ENCODE peak calls at places on chromosomes 4 and X, in five cellular contexts. W is neuronal stem cell, O is mesenchymal stem cell, M is H9, R is H1. Q is an unnamed sample.

GRCh38 chrX:140505421-140506337 is 810 bp upstream of the SOX3 start:
- DNase-seq in W (no peak), O (no peak), M (peak; percentile 47), R (no peak), Q (no peak)

GRCh38 chr4:123667496-123667895 is 270.9 kb downstream of the SPRY1 start:
- DNase-seq in W (no peak), O (no peak), M (no peak), R (no peak), Q (peak; percentile 73)

GRCh38 chr4:48184891-48185290 is 50.8 kb upstream of the TXK start:
- DNase-seq in W (no peak), O (no peak), M (no peak), R (no peak), Q (no peak)

GRCh38 chr4:176838611-176839411 is 46.1 kb upstream of the VEGFC start:
- DNase-seq in W (no peak), O (peak; percentile 87), M (no peak), R (no peak), Q (no peak)

GRCh38 chrX:119655125-119655524 is 37.8 kb downstream of the SEPTIN6 start:
- DNase-seq in W (no peak), O (peak; percentile 96), M (no peak), R (no peak), Q (peak; percentile 19)

GRCh38 chrX:37825225-37825842 is 22.0 kb downstream of the DYNLT3 start:
- DNase-seq in W (peak; percentile 6), O (peak; percentile 37), M (peak; percentile 25), R (no peak), Q (peak; percentile 16)

GRCh38 chr4:161438096-161438495 is 725.7 kb downstream of the FSTL5 start:
- DNase-seq in W (no peak), O (no peak), M (no peak), R (no peak), Q (no peak)

GRCh38 chr4:123323998-123324397 is 72.6 kb upstream of the SPRY1 start:
- DNase-seq in W (no peak), O (no peak), M (no peak), R (no peak), Q (no peak)

GRCh38 chrX:119417842-119418241 is 18.7 kb downstream of the SLC25A43 start:
- DNase-seq in W (peak; percentile 5), O (no peak), M (no peak), R (no peak), Q (no peak)

GRCh38 chr4:182370491-182370890 is 127.3 kb downstream of the TENM3 start:
- DNase-seq in W (no peak), O (no peak), M (no peak), R (no peak), Q (no peak)

GRCh38 chr4:125689839-125690238 is 375.1 kb downstream of the FAT4 start:
- DNase-seq in W (no peak), O (no peak), M (no peak), R (no peak), Q (no peak)

GRCh38 chrX:155112171-155112570 is 40.9 kb downstream of the BRCC3 start:
- DNase-seq in W (no peak), O (no peak), M (no peak), R (no peak), Q (no peak)

GRCh38 chr4:13990596-13991589 is 363.4 kb upstream of the BOD1L1 start:
- DNase-seq in W (no peak), O (peak; percentile 45), M (no peak), R (no peak), Q (no peak)

GRCh38 chr4:107213410-107213809 is 177.3 kb upstream of the DKK2 start:
- DNase-seq in W (no peak), O (no peak), M (no peak), R (no peak), Q (no peak)

GRCh38 chr4:148116264-148116663 is 325.9 kb downstream of the NR3C2 start:
- DNase-seq in W (no peak), O (no peak), M (no peak), R (no peak), Q (no peak)

GRCh38 chr4:95593992-95594391 is 45.2 kb upstream of the UNC5C start:
- DNase-seq in W (no peak), O (no peak), M (no peak), R (no peak), Q (no peak)

GRCh38 chr4:6541789-6542188 is 33.2 kb upstream of the MAN2B2 start:
- DNase-seq in W (no peak), O (no peak), M (no peak), R (no peak), Q (no peak)

GRCh38 chrX:20397587-20397986 is 130.9 kb upstream of the RPS6KA3 start:
- DNase-seq in W (peak; percentile 1), O (no peak), M (no peak), R (no peak), Q (no peak)
- H2BK12ac ChIP-seq in W (no peak overlapping the region), O (no peak overlapping the region), M (no peak overlapping the region), R (no peak overlapping the region), Q (no peak overlapping the region)

GRCh38 chr4:26589699-26590098 is 5.8 kb downstream of the TBC1D19 start:
- DNase-seq in W (no peak), O (no peak), M (no peak), R (no peak), Q (no peak)
- H3K27ac ChIP-seq in W (no peak overlapping the region), O (peak overlapping the region; percentile 75), M (no peak overlapping the region), R (no peak overlapping the region), Q (no peak overlapping the region)

DNA sequence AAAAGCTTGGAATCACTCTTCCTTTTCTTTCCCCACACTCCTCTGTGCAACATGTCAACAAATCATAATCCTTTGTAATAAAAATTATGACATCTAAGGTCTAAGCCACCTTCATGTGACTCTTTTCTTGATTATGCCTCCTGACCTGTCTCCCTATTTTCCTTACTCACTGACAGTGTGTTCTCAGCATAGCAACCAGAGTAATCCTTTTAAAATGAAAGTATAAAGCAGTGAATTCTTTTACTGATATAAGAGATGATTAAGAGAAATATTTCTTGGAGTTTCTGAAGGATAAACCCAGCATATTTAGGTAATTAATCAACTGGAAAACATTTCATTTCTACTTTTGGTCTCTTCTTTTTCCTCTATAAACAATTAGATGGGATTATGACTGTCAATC is 44.7 kb downstream of the USO1 start:
- DNase-seq in W (no peak), O (peak; percentile 36), M (no peak), R (no peak), Q (no peak)
- H3K18ac ChIP-seq in W (no peak overlapping the region), O (no peak overlapping the region), M (no peak overlapping the region), R (no peak overlapping the region), Q (no peak overlapping the region)

DNA sequence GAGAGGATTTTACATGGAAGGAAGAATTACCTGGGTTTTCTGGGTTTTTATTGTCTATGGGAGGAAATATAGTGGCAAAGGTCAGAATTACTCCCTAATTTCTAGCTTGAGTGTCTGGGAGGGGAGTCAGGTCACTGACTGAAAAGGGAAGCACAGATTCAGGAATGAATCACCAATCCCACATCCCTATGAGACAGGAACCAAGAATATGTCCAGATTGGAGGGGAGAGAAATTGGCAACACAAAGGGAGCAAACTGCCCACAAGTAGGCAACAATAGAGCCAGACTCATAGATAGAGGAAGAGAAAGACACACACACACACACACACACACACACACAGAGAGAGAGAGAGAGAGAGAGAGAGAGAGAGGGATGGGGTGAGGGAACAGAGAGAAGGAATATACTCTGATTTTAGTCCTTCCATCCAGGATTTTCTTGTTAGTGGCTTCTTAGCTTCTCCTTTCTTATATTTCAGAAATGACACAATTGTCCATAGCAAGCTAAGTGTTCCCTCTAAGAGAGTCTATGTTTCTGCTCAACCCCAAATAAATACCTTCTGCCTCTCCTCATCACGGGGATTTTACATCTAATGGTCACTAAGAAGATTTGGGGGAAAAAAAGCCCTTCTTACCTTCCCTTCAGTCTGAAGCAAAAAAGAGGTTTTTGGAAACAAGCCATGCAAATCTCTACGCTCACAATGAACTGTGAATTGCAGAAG is 12.0 kb downstream of the P2RY10 start:
- DNase-seq in W (no peak), O (no peak), M (no peak), R (no peak), Q (no peak)
- H2BK12ac ChIP-seq in W (no peak overlapping the region), O (no peak overlapping the region), M (no peak overlapping the region), R (no peak overlapping the region), Q (no peak overlapping the region)

DNA sequence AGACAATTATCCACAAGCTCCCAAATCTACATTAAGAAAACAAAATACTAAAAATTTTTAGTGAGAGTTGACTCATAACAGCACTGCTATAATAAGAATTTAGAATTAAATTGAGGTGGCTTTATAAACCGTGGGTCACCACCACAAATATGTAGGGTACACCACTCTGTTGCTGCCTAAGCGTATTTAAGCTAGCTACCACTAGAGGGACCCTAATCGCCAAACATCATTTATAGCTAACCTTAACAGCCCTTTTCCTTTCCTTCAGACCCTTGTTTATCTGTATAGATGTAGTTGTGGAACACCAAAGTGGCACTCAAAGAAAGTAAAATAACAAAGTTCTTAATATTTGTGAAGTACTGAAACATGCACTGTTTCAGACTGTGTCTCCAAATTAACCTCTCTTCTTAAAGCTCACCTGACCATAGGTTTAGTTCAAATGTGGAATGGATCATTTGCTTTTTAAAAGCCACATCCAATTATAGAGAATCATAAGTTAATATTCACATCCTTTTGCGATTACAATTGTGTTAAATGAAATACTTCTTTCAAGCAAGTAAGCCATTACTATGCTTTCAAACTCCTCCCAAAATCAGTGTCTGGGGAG is 95.5 kb upstream of the PTPN13 start:
- DNase-seq in W (no peak), O (peak; percentile 65), M (no peak), R (no peak), Q (peak; percentile 67)
- H3K27ac ChIP-seq in W (no peak overlapping the region), O (no peak overlapping the region), M (no peak overlapping the region), R (no peak overlapping the region), Q (no peak overlapping the region)

GRCh38 chr4:183400035-183400434 is 44.4 kb upstream of the CDKN2AIP start:
- DNase-seq in W (no peak), O (no peak), M (no peak), R (no peak), Q (no peak)

GRCh38 chr4:183399616-183400015 is 44.8 kb upstream of the CDKN2AIP start:
- DNase-seq in W (no peak), O (no peak), M (no peak), R (no peak), Q (no peak)

GRCh38 chr4:183397741-183398297 is 46.6 kb upstream of the CDKN2AIP start:
- DNase-seq in W (no peak), O (no peak), M (no peak), R (no peak), Q (no peak)

GRCh38 chr4:183399166-183399565 is 45.3 kb upstream of the CDKN2AIP start:
- DNase-seq in W (no peak), O (no peak), M (no peak), R (no peak), Q (no peak)

DNA sequence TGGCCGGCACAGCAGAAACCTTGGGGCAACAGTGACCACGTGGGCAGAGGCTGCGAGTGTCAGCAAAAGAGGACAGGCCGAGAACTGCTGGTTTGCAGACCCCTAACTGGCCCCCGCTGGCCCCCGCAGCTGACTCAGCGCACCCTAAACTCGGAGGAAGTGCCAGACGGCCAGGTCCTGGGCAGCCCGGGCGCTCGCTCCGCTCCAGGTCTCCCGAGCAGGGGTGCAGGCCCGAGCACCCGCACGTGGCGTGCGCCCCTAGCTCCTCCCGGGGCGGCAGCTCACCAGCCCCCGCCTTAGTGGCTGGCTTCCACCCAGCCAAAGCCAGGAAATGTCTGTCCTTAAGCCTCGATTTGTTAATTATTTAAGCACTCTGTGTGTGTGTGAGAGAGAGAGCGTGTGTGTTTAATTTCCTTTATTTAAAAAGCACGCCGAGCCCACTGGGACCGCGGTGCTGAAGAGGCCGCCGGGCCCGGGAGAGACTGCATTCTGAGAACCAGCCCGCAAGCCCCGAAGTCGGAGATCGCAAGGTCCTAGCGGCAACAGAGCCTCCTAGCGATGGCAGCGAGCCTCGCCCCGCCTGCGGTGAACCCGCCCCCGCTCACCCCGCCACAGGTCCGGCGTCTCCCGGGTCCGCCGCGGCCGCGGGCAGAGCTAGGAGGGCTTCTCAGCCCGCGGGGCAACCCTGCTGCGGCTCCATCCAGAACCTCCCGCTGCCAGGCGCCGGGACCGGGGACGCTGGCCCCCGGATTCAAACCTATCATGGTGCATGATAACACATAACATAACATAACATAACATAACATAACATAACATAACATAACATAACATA is 45.9 kb upstream of the CDKN2AIP start:
- DNase-seq in W (peak; percentile 46), O (peak; percentile 73), M (peak; percentile 85), R (peak; percentile 23), Q (peak; percentile 74)
- H3K18ac ChIP-seq in W (peak overlapping the region; percentile 84), O (peak overlapping the region; percentile 22), M (peak overlapping the region; percentile 39), R (peak overlapping the region; percentile 71), Q (no peak overlapping the region)

GRCh38 chr4:113682730-113683129 is 78.8 kb downstream of the CAMK2D start:
- DNase-seq in W (no peak), O (no peak), M (no peak), R (no peak), Q (no peak)
- H2BK12ac ChIP-seq in W (no peak overlapping the region), O (no peak overlapping the region), M (no peak overlapping the region), R (no peak overlapping the region), Q (no peak overlapping the region)